ENCODE peak calls at places on chromosomes 7 and 10, in seven cellular contexts. P is left cardiac atrium; D is activated naive CD4-positive, alpha-beta T cell treated with anti-CD3 and anti-CD28 coated beads, Interleukin-2, amount 10 ng/mL, durations not matched to agents 7 days and 5 days; A is activated T-cell treated with anti-CD3 and anti-CD28 coated beads, Interleukin-2, amount 50 U/mL, for 72 hours; N is GM20000; X is H4; R is stimulated activated CD4-positive, alpha-beta T cell treated with anti-CD3 and anti-CD28 coated beads, Interleukin-4, amount 100 ng/mL, for 4 hours. M is an unnamed sample.

GRCh38 chr10:121753726-121754476 is 155.7 kb upstream of the FGFR2 start:
- DNase-seq in X (peak), N (peak), P (no peak), D (no peak), R (no peak), A (peak), M (no peak)

GRCh38 chr10:133618851-133619250 is 7.7 kb downstream of the FRG2B start:
- DNase-seq in X (no peak), A (no peak), D (no peak), P (no peak), N (no peak), R (no peak), M (no peak)

GRCh38 chr7:158816271-158816670 is 13.0 kb downstream of the ESYT2 start:
- DNase-seq in P (no peak), D (no peak), X (no peak), N (no peak), A (no peak), R (no peak), M (no peak)

GRCh38 chr7:6433814-6434630 is 13.7 kb downstream of the DAGLB start:
- DNase-seq in R (no peak), D (no peak), X (no peak), P (no peak), N (no peak), A (no peak), M (no peak)

GRCh38 chr10:55091691-55092328 is 290.8 kb upstream of the PCDH15 start:
- DNase-seq in X (peak), A (no peak), R (no peak), P (no peak), D (no peak), N (peak), M (no peak)

GRCh38 chr7:31883761-31884164 is 186.4 kb downstream of the PDE1C start:
- DNase-seq in N (peak), R (no peak), X (peak), P (no peak), A (no peak), D (no peak), M (no peak)

GRCh38 chr7:11786186-11786585 is 45.8 kb downstream of the THSD7A start:
- DNase-seq in X (peak), A (no peak), P (no peak), R (no peak), D (no peak), N (no peak), M (no peak)

GRCh38 chr7:152144557-152145245 is 119.2 kb downstream of the GALNT11 start:
- DNase-seq in A (peak), R (no peak), P (no peak), N (no peak), X (no peak), D (peak), M (peak)

GRCh38 chr10:60238408-60239100 is 151.1 kb downstream of the ANK3 start:
- DNase-seq in D (no peak), A (peak), X (no peak), P (no peak), R (no peak), N (peak), M (no peak)

GRCh38 chr10:117461766-117462423 is 80.7 kb upstream of the EMX2 start:
- DNase-seq in A (no peak), X (peak), D (no peak), R (no peak), P (peak), N (no peak), M (no peak)

GRCh38 chr7:96410440-96410839 is 88.5 kb upstream of the SLC25A13 start:
- DNase-seq in X (peak), A (no peak), N (no peak), D (no peak), R (no peak), P (no peak), M (no peak)

GRCh38 chr7:114081606-114082425 is 163.0 kb upstream of the PPP1R3A start:
- DNase-seq in R (no peak), X (peak), P (no peak), N (peak), D (no peak), A (no peak), M (no peak)

M was measured in activated CD4-positive, alpha-beta memory T cell treated with anti-CD3 and anti-CD28 coated beads, Interleukin-2, amount 10 ng/mL, durations not matched to agents 7 days and 5 days.